ENCODE peak calls at places on chromosomes 4 and X, in four cellular contexts. One of them, this sample, is unnamed.

GRCh38 chr4:55172694-55173287 is 47.4 kb upstream of the KDR start:
- DNase-seq in H1: no peak
- DNase-seq in SK-N-SH: no peak
- DNase-seq in HepG2: no peak
- DNase-seq in this sample: no peak

GRCh38 chrX:147902270-147902669 is 9.4 kb upstream of the FMR1 start:
- DNase-seq in SK-N-SH: no peak
- DNase-seq in H1: no peak
- DNase-seq in HepG2: no peak
- DNase-seq in this sample: no peak

GRCh38 chrX:25028726-25029125 is 13.0 kb upstream of the ARX start:
- DNase-seq in SK-N-SH: no peak
- DNase-seq in HepG2: no peak
- DNase-seq in H1: no peak
- DNase-seq in this sample: no peak

GRCh38 chr4:157114671-157115070 is 38.7 kb downstream of the GLRB start:
- DNase-seq in SK-N-SH: no peak
- DNase-seq in HepG2: no peak
- DNase-seq in H1: no peak
- DNase-seq in this sample: no peak

GRCh38 chr4:45155081-45155777 is 428.9 kb upstream of the GNPDA2 start:
- DNase-seq in H1: no peak
- DNase-seq in SK-N-SH: no peak
- DNase-seq in HepG2: no peak
- DNase-seq in this sample: no peak

GRCh38 chr4:102318526-102318925 is 26.8 kb downstream of the SLC39A8 start:
- DNase-seq in H1: no peak
- DNase-seq in SK-N-SH: no peak
- DNase-seq in HepG2: no peak
- DNase-seq in this sample: no peak

GRCh38 chr4:116018831-116019230 is 905.4 kb upstream of the NDST4 start:
- DNase-seq in SK-N-SH: no peak
- DNase-seq in HepG2: no peak
- DNase-seq in H1: no peak
- DNase-seq in this sample: no peak

GRCh38 chr4:2977116-2978097 is 14.0 kb downstream of the GRK4 start:
- DNase-seq in SK-N-SH: no peak
- DNase-seq in HepG2: peak
- DNase-seq in H1: no peak
- DNase-seq in this sample: no peak

GRCh38 chr4:146190393-146190910 is 14.9 kb downstream of the LSM6 start:
- DNase-seq in SK-N-SH: no peak
- DNase-seq in H1: no peak
- DNase-seq in HepG2: no peak
- DNase-seq in this sample: no peak

GRCh38 chr4:103105558-103106356 is 6.1 kb upstream of the BDH2 start:
- DNase-seq in H1: no peak
- DNase-seq in HepG2: no peak
- DNase-seq in SK-N-SH: no peak
- DNase-seq in this sample: no peak

GRCh38 chrX:11629593-11630211 is 36.0 kb downstream of the ARHGAP6 start:
- DNase-seq in HepG2: no peak
- DNase-seq in H1: no peak
- DNase-seq in SK-N-SH: no peak
- DNase-seq in this sample: no peak

GRCh38 chrX:38221391-38221929 is 789 bp upstream of the SRPX start:
- DNase-seq in SK-N-SH: no peak
- DNase-seq in HepG2: no peak
- DNase-seq in H1: no peak
- DNase-seq in this sample: no peak

GRCh38 chr4:5710962-5711478 is at the start of gene EVC:
- DNase-seq in HepG2: peak
- DNase-seq in SK-N-SH: peak
- DNase-seq in H1: no peak
- DNase-seq in this sample: no peak

GRCh38 chr4:4627906-4628305 is 86.1 kb upstream of the STX18 start:
- DNase-seq in H1: no peak
- DNase-seq in HepG2: no peak
- DNase-seq in SK-N-SH: peak
- DNase-seq in this sample: no peak

GRCh38 chr4:159146454-159146853 is 43.6 kb downstream of the RAPGEF2 start:
- DNase-seq in H1: no peak
- DNase-seq in SK-N-SH: no peak
- DNase-seq in HepG2: no peak
- DNase-seq in this sample: no peak

GRCh38 chrX:119655125-119655524 is 37.8 kb downstream of the SEPTIN6 start:
- DNase-seq in H1: no peak
- DNase-seq in HepG2: no peak
- DNase-seq in SK-N-SH: peak
- DNase-seq in this sample: no peak

GRCh38 chrX:132271330-132271729 is 52.1 kb upstream of the RAP2C start:
- DNase-seq in SK-N-SH: no peak
- DNase-seq in H1: no peak
- DNase-seq in HepG2: no peak
- DNase-seq in this sample: no peak

GRCh38 chrX:3286196-3286920 is 60.1 kb downstream of the MXRA5 start:
- DNase-seq in HepG2: no peak
- DNase-seq in H1: no peak
- DNase-seq in SK-N-SH: no peak
- DNase-seq in this sample: no peak

GRCh38 chr4:125547842-125548241 is 233.1 kb downstream of the FAT4 start:
- DNase-seq in H1: no peak
- DNase-seq in SK-N-SH: no peak
- DNase-seq in HepG2: no peak
- DNase-seq in this sample: no peak

GRCh38 chr4:169244210-169244609 is 26.5 kb downstream of the SH3RF1 start:
- DNase-seq in SK-N-SH: no peak
- DNase-seq in HepG2: no peak
- DNase-seq in H1: no peak
- DNase-seq in this sample: no peak

GRCh38 chr4:182042945-182043344 is 200.3 kb upstream of the TENM3 start:
- DNase-seq in HepG2: no peak
- DNase-seq in H1: no peak
- DNase-seq in SK-N-SH: no peak
- DNase-seq in this sample: no peak

GRCh38 chr4:164856396-164856795 is 20.6 kb upstream of the APELA start:
- DNase-seq in SK-N-SH: no peak
- DNase-seq in H1: no peak
- DNase-seq in HepG2: no peak
- DNase-seq in this sample: no peak

GRCh38 chr4:127249767-127250108 is 383.0 kb upstream of the INTU start:
- DNase-seq in SK-N-SH: no peak
- DNase-seq in HepG2: no peak
- DNase-seq in H1: no peak
- DNase-seq in this sample: no peak

GRCh38 chr4:149264093-149264733 is 551.4 kb downstream of the IQCM start:
- DNase-seq in HepG2: peak
- DNase-seq in SK-N-SH: peak
- DNase-seq in H1: no peak
- DNase-seq in this sample: peak

GRCh38 chr4:95857761-95858160 is 17.9 kb downstream of the PDHA2 start:
- DNase-seq in SK-N-SH: no peak
- DNase-seq in HepG2: no peak
- DNase-seq in H1: no peak
- DNase-seq in this sample: no peak

GRCh38 chr4:96593422-96593821 is 753.5 kb downstream of the PDHA2 start:
- DNase-seq in SK-N-SH: no peak
- DNase-seq in HepG2: peak
- DNase-seq in H1: no peak
- DNase-seq in this sample: no peak

GRCh38 chr4:105093975-105094374 is 52.7 kb upstream of the TET2 start:
- DNase-seq in SK-N-SH: no peak
- DNase-seq in H1: no peak
- DNase-seq in HepG2: no peak
- DNase-seq in this sample: no peak

GRCh38 chr4:105092356-105092755 is 54.3 kb upstream of the TET2 start:
- DNase-seq in SK-N-SH: no peak
- DNase-seq in HepG2: no peak
- DNase-seq in H1: no peak
- DNase-seq in this sample: no peak

GRCh38 chr4:105092768-105093167 is 53.9 kb upstream of the TET2 start:
- DNase-seq in SK-N-SH: no peak
- DNase-seq in HepG2: no peak
- DNase-seq in H1: no peak
- DNase-seq in this sample: no peak

DNA sequence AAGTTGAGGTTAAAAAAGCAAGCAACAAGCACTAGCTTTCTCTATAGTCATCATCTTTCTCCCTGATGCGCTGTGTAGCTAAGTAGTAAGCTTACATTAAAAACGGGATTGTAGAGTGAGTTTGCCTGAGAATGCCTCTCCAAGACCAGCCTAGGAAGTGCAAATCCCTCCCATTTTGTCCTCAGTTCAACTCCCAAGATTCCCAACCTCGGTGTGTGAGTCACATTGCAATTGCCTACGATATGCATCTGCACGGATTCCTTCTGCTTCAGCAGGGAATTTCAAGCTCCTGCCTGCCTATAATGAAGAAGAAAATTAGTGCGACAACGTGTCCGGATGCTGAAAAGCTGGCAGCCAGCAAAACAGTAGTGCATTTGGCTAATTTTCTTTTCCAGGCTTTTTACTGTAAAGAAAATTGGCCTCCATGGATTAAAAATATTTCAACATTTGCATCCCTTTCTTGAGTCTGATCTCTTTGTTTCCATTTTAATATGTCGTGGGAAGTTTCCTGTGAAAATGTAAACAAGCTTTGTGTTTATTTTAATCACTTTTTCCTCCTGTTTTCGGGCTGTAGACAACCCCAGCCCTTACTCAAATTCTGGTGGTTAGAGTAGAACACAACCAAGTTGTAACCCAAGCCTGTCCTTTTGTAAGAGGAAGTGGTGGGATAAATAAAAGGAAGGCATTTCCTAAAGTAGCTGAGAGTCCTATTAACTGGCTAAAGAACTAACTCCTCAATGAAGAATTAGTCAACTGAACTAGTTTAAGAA is 58.4 kb upstream of the TET2 start:
- DNase-seq in H1: peak
- DNase-seq in HepG2: no peak
- DNase-seq in SK-N-SH: no peak
- DNase-seq in this sample: no peak
- TF ChIP-seq MAX in H1: no peak
- TF ChIP-seq MAX in HepG2: no peak
- TF ChIP-seq MAX in SK-N-SH: peak
- TF ChIP-seq MAX in this sample: no peak

DNA sequence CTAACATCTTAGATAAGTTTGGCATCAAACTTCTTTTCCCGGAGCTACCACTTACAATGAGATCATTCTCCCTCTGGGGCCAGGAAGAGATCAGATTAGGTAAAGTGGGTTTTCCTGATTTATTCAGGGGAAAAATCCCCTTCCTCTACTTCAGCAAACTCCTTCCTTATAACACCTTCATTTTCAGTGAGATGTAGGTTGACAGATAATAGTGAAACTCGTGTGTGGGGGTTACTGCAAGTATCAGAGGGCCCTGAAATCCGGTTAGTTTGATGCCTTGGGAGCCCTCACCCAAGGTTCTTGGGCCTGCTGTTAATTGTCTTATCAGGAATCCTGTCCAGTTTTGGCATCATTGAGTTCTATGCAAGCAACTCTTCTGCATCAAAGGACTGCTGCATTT is 10.8 kb downstream of the FTHL17 start:
- DNase-seq in HepG2: no peak
- DNase-seq in SK-N-SH: no peak
- DNase-seq in H1: no peak
- DNase-seq in this sample: no peak
- TF ChIP-seq TCF12 in HepG2: no peak
- TF ChIP-seq TCF12 in SK-N-SH: no peak
- TF ChIP-seq TCF12 in H1: no peak
- TF ChIP-seq TCF12 in this sample: no peak

GRCh38 chr4:67019670-67020069 is 525.6 kb downstream of the CENPC start:
- DNase-seq in H1: no peak
- DNase-seq in HepG2: no peak
- DNase-seq in SK-N-SH: no peak
- DNase-seq in this sample: no peak
- TF ChIP-seq MAX in H1: no peak
- TF ChIP-seq MAX in HepG2: no peak
- TF ChIP-seq MAX in SK-N-SH: no peak
- TF ChIP-seq MAX in this sample: no peak

DNA sequence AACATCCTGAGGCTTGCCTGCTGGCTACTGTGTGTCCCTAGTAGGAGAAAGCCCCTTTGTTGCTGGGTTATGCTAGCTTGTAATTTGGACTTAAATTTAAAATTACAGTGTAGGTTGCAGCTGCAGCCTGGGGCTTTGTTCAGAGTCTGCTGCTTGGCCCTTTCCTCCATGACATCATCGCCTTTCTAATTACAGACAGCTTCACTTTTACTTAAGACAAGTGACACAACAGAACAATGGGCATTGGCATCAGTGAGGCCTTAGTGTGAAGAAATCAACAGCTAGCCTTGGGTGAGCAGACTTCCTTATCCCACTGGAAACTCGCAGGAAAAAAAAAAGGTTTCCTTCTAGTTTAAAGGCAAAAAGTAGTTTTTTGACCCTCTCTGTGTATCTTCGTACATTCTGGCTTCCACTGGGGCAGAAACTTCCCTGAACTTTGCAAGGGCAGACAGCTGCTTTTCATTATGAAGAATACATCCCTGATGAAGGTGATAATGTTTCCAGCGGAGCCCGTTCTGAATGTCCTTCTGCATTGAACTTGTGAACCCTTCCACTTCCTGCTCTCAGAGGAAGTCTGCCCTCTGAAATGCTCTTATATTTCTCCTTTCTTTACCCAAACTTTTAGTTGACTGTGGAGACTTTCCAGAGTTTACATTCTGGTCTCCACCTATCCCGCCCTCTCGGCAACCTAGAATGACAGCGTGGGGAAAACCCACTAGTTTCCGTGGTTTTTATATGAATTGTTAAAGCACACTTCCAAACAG is 123.2 kb upstream of the FAM9C start:
- DNase-seq in HepG2: no peak
- DNase-seq in H1: no peak
- DNase-seq in SK-N-SH: peak
- DNase-seq in this sample: no peak
- TF ChIP-seq TCF12 in HepG2: no peak
- TF ChIP-seq TCF12 in H1: no peak
- TF ChIP-seq TCF12 in SK-N-SH: peak
- TF ChIP-seq TCF12 in this sample: no peak

GRCh38 chr4:17544205-17544604 is 29.2 kb downstream of the CLRN2 start:
- DNase-seq in HepG2: peak
- DNase-seq in SK-N-SH: no peak
- DNase-seq in H1: peak
- DNase-seq in this sample: no peak
- TF ChIP-seq MAX in HepG2: peak
- TF ChIP-seq MAX in SK-N-SH: no peak
- TF ChIP-seq MAX in H1: no peak
- TF ChIP-seq MAX in this sample: no peak

GRCh38 chr4:84964995-84965557 is 1.4 kb downstream of the WDFY3 start:
- DNase-seq in HepG2: no peak
- DNase-seq in H1: no peak
- DNase-seq in SK-N-SH: no peak
- DNase-seq in this sample: no peak
- TF ChIP-seq TCF12 in HepG2: no peak
- TF ChIP-seq TCF12 in H1: no peak
- TF ChIP-seq TCF12 in SK-N-SH: no peak
- TF ChIP-seq TCF12 in this sample: no peak

GRCh38 chr4:76872556-76872955 is 25.4 kb downstream of the SOWAHB start:
- DNase-seq in SK-N-SH: no peak
- DNase-seq in HepG2: no peak
- DNase-seq in H1: no peak
- DNase-seq in this sample: no peak

GRCh38 chr4:76879731-76880364 is 18.1 kb downstream of the SOWAHB start:
- DNase-seq in H1: no peak
- DNase-seq in HepG2: no peak
- DNase-seq in SK-N-SH: no peak
- DNase-seq in this sample: no peak

GRCh38 chr4:76874176-76874575 is 23.8 kb downstream of the SOWAHB start:
- DNase-seq in SK-N-SH: peak
- DNase-seq in H1: no peak
- DNase-seq in HepG2: no peak
- DNase-seq in this sample: no peak
- TF ChIP-seq MAX in SK-N-SH: no peak
- TF ChIP-seq MAX in H1: no peak
- TF ChIP-seq MAX in HepG2: no peak
- TF ChIP-seq MAX in this sample: no peak